ENCODE peak calls at places on chromosomes 6 and 20, in six cellular contexts. E is esophagus squamous epithelium; W is CD8-positive, alpha-beta T cell; K is neuronal stem cell; A is colonic mucosa; M is PC-3. Z is an unnamed sample.

GRCh38 chr20:50744143-50744792 is 12.9 kb downstream of the PARD6B start:
- DNase-seq in E (no peak), W (no peak), A (peak; percentile 69), M (peak; percentile 92), K (no peak), Z (peak; percentile 90)

GRCh38 chr20:48637461-48637860 is 190.3 kb downstream of the PREX1 start:
- DNase-seq in W (no peak), E (no peak), A (no peak), K (no peak), M (no peak), Z (no peak)

GRCh38 chr6:165920896-165921671 is 246.6 kb downstream of the TBXT start:
- DNase-seq in W (no peak), K (no peak), E (no peak), A (no peak), M (no peak), Z (no peak)

GRCh38 chr20:43189614-43190331 is at the start of gene PTPRT:
- DNase-seq in W (no peak), E (no peak), M (no peak), K (no peak), A (no peak), Z (no peak)

GRCh38 chr6:99979953-99980352 is 14.1 kb downstream of the MCHR2 start:
- DNase-seq in K (no peak), M (no peak), E (no peak), W (no peak), A (no peak), Z (no peak)

GRCh38 chr20:575230-575629 is 31.6 kb upstream of the CSNK2A1 start:
- DNase-seq in A (no peak), E (no peak), K (no peak), W (no peak), M (no peak), Z (peak; percentile 11)

GRCh38 chr20:6055161-6055783 is 1.4 kb upstream of the LRRN4 start:
- DNase-seq in K (no peak), W (no peak), M (no peak), A (no peak), E (no peak), Z (no peak)

GRCh38 chr6:129621252-129621651 is 88.7 kb downstream of the ARHGAP18 start:
- DNase-seq in K (no peak), W (no peak), E (no peak), A (no peak), M (peak; percentile 51), Z (peak; percentile 34)

GRCh38 chr20:11429889-11430580 is 487.7 kb upstream of the BTBD3 start:
- DNase-seq in E (no peak), K (no peak), M (no peak), A (no peak), W (no peak), Z (no peak)

GRCh38 chr6:43627008-43627825 is 1.8 kb downstream of the GTPBP2 start:
- DNase-seq in W (no peak), E (no peak), M (peak; percentile 97), K (no peak), A (peak; percentile 81), Z (no peak)

GRCh38 chr20:37564388-37565133 is 36.9 kb upstream of the BLCAP start:
- DNase-seq in A (peak; percentile 34), M (peak; percentile 70), E (no peak), W (no peak), K (peak; percentile 62), Z (peak; percentile 62)

GRCh38 chr6:79066330-79066729 is 11.7 kb downstream of the PHIP start:
- DNase-seq in A (no peak), K (no peak), M (no peak), E (no peak), W (no peak), Z (no peak)

GRCh38 chr6:128209771-128210170 is 308.9 kb upstream of the THEMIS start:
- DNase-seq in W (no peak), M (peak; percentile 48), E (no peak), K (no peak), A (no peak), Z (no peak)

GRCh38 chr6:143325379-143326140 is 124.9 kb downstream of the ADAT2 start:
- DNase-seq in W (no peak), M (peak; percentile 67), K (no peak), A (no peak), E (no peak), Z (no peak)

GRCh38 chr6:142500265-142500786 is 198.5 kb downstream of the ADGRG6 start:
- DNase-seq in E (no peak), W (no peak), M (no peak), K (no peak), A (no peak), Z (no peak)

DNA sequence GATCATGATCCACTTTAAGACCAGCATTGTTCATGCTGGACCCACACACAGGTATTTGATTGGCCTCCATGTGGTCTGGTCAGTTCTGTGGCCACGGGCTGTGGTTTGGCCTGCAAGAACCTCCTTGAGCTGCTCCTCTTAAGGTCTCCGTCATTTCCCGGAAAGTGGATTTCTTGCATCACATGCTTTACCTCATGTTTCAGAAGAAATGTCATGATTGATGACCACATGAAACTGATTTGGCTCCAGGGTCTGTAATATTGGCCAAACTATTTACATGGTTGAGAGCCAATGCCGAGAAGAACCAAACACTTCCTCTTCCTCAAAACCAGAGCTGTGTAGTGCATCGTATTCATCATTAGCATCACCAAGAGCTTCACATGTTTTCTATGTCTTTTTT is 13.2 kb upstream of the RSPH3 start:
- DNase-seq in E (no peak), W (no peak), K (no peak), M (no peak), A (no peak), Z (no peak)
- H3K4me3 ChIP-seq in E (no peak overlapping the region), W (no peak overlapping the region), K (no peak overlapping the region), M (no peak overlapping the region), A (no peak overlapping the region), Z (no peak overlapping the region)

DNA sequence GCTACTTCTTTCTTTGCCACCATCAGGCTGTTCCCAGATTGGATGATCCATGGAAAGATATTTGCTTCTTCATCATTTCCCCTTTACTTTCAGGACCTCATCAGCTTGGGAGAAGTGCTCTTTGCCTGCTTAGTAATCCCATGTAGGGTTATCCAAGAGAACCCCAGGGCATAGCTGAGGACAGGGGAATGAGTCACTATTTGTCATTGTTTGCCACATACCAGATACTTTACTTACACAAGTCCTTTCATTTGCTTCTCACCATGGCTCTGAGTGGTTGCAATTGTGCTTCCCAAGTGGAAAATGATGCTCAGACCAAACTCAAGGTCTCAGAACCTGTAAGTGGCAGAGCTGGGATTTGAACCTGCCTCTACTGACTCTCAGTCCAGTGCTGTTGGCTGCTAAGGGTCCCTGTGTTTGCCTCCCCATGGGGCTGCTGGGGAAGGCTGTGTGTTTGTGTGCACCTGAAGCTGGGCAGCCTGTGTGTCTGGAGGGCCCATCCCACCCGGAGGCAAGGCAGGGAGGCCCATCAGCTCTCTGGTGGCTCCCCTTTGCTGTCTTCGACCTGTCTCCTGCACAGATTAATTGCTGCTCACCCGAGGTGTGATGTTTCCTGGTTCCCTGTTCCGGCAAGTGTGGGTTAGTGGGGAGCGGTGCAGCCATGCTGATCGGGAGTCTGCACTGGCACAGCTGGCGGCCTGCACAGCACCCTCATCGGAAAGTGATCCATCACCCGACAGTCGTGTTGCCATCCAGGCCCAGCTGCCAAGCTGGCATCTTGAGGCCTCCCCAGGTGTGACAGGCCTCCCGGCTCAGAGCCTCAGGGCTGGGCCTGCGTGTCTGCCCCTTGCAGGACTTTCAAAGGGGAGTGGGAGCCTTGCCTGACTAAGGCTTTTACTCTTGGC is 228.8 kb downstream of the DHX35 start:
- DNase-seq in K (no peak), W (no peak), M (peak; percentile 88), A (no peak), E (no peak), Z (peak; percentile 21)
- H3K9me3 ChIP-seq in K (no peaks in the 10 kb centered on the region), W (no peaks in the 10 kb centered on the region), M (no peaks in the 10 kb centered on the region), A (no peaks in the 10 kb centered on the region), E (no peaks in the 10 kb centered on the region), Z (no peaks in the 10 kb centered on the region)

GRCh38 chr6:15430947-15431405 is 185.1 kb downstream of the JARID2 start:
- DNase-seq in K (no peak), E (no peak), M (no peak), A (no peak), W (no peak), Z (no peak)

GRCh38 chr6:15434263-15434662 is 188.4 kb downstream of the JARID2 start:
- DNase-seq in K (no peak), A (no peak), M (no peak), E (no peak), W (no peak), Z (no peak)

GRCh38 chr6:15433517-15433874 is 187.6 kb downstream of the JARID2 start:
- DNase-seq in E (no peak), A (no peak), M (no peak), W (no peak), K (no peak), Z (no peak)

GRCh38 chr6:15430181-15430580 is 184.3 kb downstream of the JARID2 start:
- DNase-seq in E (no peak), K (no peak), M (no peak), W (no peak), A (no peak), Z (no peak)

GRCh38 chr6:15431762-15432495 is 186.1 kb downstream of the JARID2 start:
- DNase-seq in M (peak; percentile 61), W (no peak), A (no peak), K (no peak), E (no peak), Z (peak; percentile 59)
- H3K4me3 ChIP-seq in M (no peak overlapping the region), W (no peak overlapping the region), A (no peak overlapping the region), K (no peak overlapping the region), E (no peak overlapping the region), Z (no peak overlapping the region)

GRCh38 chr6:297571-298232 is 5.4 kb downstream of the DUSP22 start:
- DNase-seq in K (no peak), W (no peak), M (no peak), E (no peak), A (no peak), Z (no peak)

GRCh38 chr6:300494-301198 is 8.4 kb downstream of the DUSP22 start:
- DNase-seq in A (no peak), E (no peak), K (no peak), W (no peak), M (no peak), Z (no peak)

GRCh38 chr6:298233-299049 is 6.2 kb downstream of the DUSP22 start:
- DNase-seq in W (no peak), A (no peak), M (no peak), E (no peak), K (no peak), Z (no peak)

GRCh38 chr6:300026-300425 is 7.7 kb downstream of the DUSP22 start:
- DNase-seq in M (no peak), W (no peak), E (no peak), A (no peak), K (no peak), Z (no peak)

DNA sequence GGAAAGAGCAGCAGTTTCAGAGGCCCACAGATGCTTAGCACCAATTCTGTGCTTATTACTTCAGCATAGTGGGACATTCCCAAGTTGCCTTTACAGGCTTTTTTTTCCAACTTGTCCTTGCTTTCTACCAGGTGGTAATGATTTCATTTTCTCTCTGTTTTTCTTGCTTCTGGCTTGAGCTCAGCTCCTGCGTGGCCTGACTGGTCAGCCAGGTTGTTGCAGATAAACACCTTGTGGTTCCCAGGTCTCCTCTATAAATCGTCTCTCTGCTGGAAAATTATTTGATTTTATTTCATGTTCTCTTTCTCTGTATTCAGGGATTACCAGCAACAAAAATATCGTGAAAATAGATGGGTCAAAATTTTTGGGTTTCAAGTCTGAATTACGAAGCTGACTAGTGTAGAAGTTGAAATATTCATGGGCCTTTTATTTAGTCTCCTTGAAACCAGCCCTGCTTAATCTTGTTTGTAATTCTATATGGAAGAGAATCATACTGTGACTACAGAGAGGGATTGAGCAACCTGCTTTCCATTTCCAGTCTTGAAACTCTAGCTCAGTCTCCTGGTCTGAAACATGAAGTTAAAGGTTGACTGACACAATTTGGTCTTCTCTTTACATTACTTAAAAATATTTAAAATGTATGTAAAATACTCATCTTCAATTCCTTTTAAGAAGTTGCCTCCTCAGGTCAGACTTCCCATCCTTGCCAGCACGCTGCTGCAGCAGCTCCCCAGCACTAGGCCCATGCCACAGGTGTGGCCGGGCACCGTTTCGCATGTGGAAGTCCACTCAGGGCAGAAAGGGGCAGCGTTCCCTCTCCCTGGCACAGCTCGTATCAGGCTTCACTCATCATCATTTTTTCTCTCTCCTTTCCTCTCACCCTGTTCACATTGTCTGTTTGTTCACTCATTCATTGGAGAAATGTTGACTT is 7.0 kb downstream of the DUSP22 start:
- DNase-seq in E (no peak), M (no peak), A (no peak), W (no peak), K (no peak), Z (no peak)
- H3K9me3 ChIP-seq in E (no peaks in the 10 kb centered on the region), M (no peaks in the 10 kb centered on the region), A (no peaks in the 10 kb centered on the region), W (no peaks in the 10 kb centered on the region), K (peaks cover 45% of the 10 kb centered on the region), Z (no peaks in the 10 kb centered on the region)